ENCODE peak calls at places on chromosomes 16 and 17, in five cellular contexts. One of them, this sample, is unnamed.

GRCh38 chr17:72376486-72377345 is 255.9 kb downstream of the SOX9 start:
- DNase-seq in progenitor cell of endocrine pancreas: no peak
- DNase-seq in HTR-8/SVneo: no peak
- DNase-seq in activated gamma-delta T cell treated with anti-CD3 and anti-CD28 coated beads, Interleukin-2, amount 50 U/mL, for 16 hours: no peak
- DNase-seq in activated CD4-positive, alpha-beta T cell treated with anti-CD3 and anti-CD28 coated beads, Interleukin-2, amount 10 ng/mL, durations not matched to agents 7 days and 5 days: no peak
- DNase-seq in this sample: no peak

GRCh38 chr16:11877374-11877773 is 26.0 kb upstream of the RSL1D1 start:
- DNase-seq in progenitor cell of endocrine pancreas: no peak
- DNase-seq in HTR-8/SVneo: no peak
- DNase-seq in activated gamma-delta T cell treated with anti-CD3 and anti-CD28 coated beads, Interleukin-2, amount 50 U/mL, for 16 hours: no peak
- DNase-seq in activated CD4-positive, alpha-beta T cell treated with anti-CD3 and anti-CD28 coated beads, Interleukin-2, amount 10 ng/mL, durations not matched to agents 7 days and 5 days: no peak
- DNase-seq in this sample: no peak

GRCh38 chr17:6815775-6816174 is 15.8 kb downstream of the TEKT1 start:
- DNase-seq in progenitor cell of endocrine pancreas: no peak
- DNase-seq in HTR-8/SVneo: no peak
- DNase-seq in activated gamma-delta T cell treated with anti-CD3 and anti-CD28 coated beads, Interleukin-2, amount 50 U/mL, for 16 hours: no peak
- DNase-seq in activated CD4-positive, alpha-beta T cell treated with anti-CD3 and anti-CD28 coated beads, Interleukin-2, amount 10 ng/mL, durations not matched to agents 7 days and 5 days: no peak
- DNase-seq in this sample: peak

GRCh38 chr16:57273359-57273758 is 11.1 kb downstream of the PLLP start:
- DNase-seq in progenitor cell of endocrine pancreas: no peak
- DNase-seq in HTR-8/SVneo: no peak
- DNase-seq in activated gamma-delta T cell treated with anti-CD3 and anti-CD28 coated beads, Interleukin-2, amount 50 U/mL, for 16 hours: no peak
- DNase-seq in activated CD4-positive, alpha-beta T cell treated with anti-CD3 and anti-CD28 coated beads, Interleukin-2, amount 10 ng/mL, durations not matched to agents 7 days and 5 days: no peak
- DNase-seq in this sample: no peak

GRCh38 chr17:63356275-63356905 is 89.7 kb downstream of the CYB561 start:
- DNase-seq in progenitor cell of endocrine pancreas: no peak
- DNase-seq in HTR-8/SVneo: peak
- DNase-seq in activated gamma-delta T cell treated with anti-CD3 and anti-CD28 coated beads, Interleukin-2, amount 50 U/mL, for 16 hours: no peak
- DNase-seq in activated CD4-positive, alpha-beta T cell treated with anti-CD3 and anti-CD28 coated beads, Interleukin-2, amount 10 ng/mL, durations not matched to agents 7 days and 5 days: no peak
- DNase-seq in this sample: peak

GRCh38 chr17:48228720-48229119 is 121.2 kb downstream of the SNX11 start:
- DNase-seq in progenitor cell of endocrine pancreas: no peak
- DNase-seq in HTR-8/SVneo: no peak
- DNase-seq in activated gamma-delta T cell treated with anti-CD3 and anti-CD28 coated beads, Interleukin-2, amount 50 U/mL, for 16 hours: no peak
- DNase-seq in activated CD4-positive, alpha-beta T cell treated with anti-CD3 and anti-CD28 coated beads, Interleukin-2, amount 10 ng/mL, durations not matched to agents 7 days and 5 days: no peak
- DNase-seq in this sample: no peak

GRCh38 chr17:61338000-61338864 is 61.4 kb upstream of the TBX2 start:
- DNase-seq in progenitor cell of endocrine pancreas: no peak
- DNase-seq in HTR-8/SVneo: peak
- DNase-seq in activated gamma-delta T cell treated with anti-CD3 and anti-CD28 coated beads, Interleukin-2, amount 50 U/mL, for 16 hours: no peak
- DNase-seq in activated CD4-positive, alpha-beta T cell treated with anti-CD3 and anti-CD28 coated beads, Interleukin-2, amount 10 ng/mL, durations not matched to agents 7 days and 5 days: no peak
- DNase-seq in this sample: no peak

GRCh38 chr16:20675488-20676267 is 21.8 kb downstream of the ACSM1 start:
- DNase-seq in progenitor cell of endocrine pancreas: no peak
- DNase-seq in HTR-8/SVneo: no peak
- DNase-seq in activated gamma-delta T cell treated with anti-CD3 and anti-CD28 coated beads, Interleukin-2, amount 50 U/mL, for 16 hours: no peak
- DNase-seq in activated CD4-positive, alpha-beta T cell treated with anti-CD3 and anti-CD28 coated beads, Interleukin-2, amount 10 ng/mL, durations not matched to agents 7 days and 5 days: peak
- DNase-seq in this sample: peak

GRCh38 chr17:48375356-48375755 is 54.7 kb downstream of the SKAP1 start:
- DNase-seq in progenitor cell of endocrine pancreas: no peak
- DNase-seq in HTR-8/SVneo: no peak
- DNase-seq in activated gamma-delta T cell treated with anti-CD3 and anti-CD28 coated beads, Interleukin-2, amount 50 U/mL, for 16 hours: no peak
- DNase-seq in activated CD4-positive, alpha-beta T cell treated with anti-CD3 and anti-CD28 coated beads, Interleukin-2, amount 10 ng/mL, durations not matched to agents 7 days and 5 days: no peak
- DNase-seq in this sample: no peak

GRCh38 chr17:79212150-79213087 is 137.8 kb downstream of the ENGASE start:
- DNase-seq in progenitor cell of endocrine pancreas: no peak
- DNase-seq in HTR-8/SVneo: no peak
- DNase-seq in activated gamma-delta T cell treated with anti-CD3 and anti-CD28 coated beads, Interleukin-2, amount 50 U/mL, for 16 hours: no peak
- DNase-seq in activated CD4-positive, alpha-beta T cell treated with anti-CD3 and anti-CD28 coated beads, Interleukin-2, amount 10 ng/mL, durations not matched to agents 7 days and 5 days: no peak
- DNase-seq in this sample: no peak

GRCh38 chr16:88385831-88386815 is 3.4 kb downstream of the ZNF469 start:
- DNase-seq in progenitor cell of endocrine pancreas: no peak
- DNase-seq in HTR-8/SVneo: no peak
- DNase-seq in activated gamma-delta T cell treated with anti-CD3 and anti-CD28 coated beads, Interleukin-2, amount 50 U/mL, for 16 hours: no peak
- DNase-seq in activated CD4-positive, alpha-beta T cell treated with anti-CD3 and anti-CD28 coated beads, Interleukin-2, amount 10 ng/mL, durations not matched to agents 7 days and 5 days: no peak
- DNase-seq in this sample: no peak

GRCh38 chr17:79038545-79039135 is 14.7 kb downstream of the C1QTNF1 start:
- DNase-seq in progenitor cell of endocrine pancreas: no peak
- DNase-seq in HTR-8/SVneo: no peak
- DNase-seq in activated gamma-delta T cell treated with anti-CD3 and anti-CD28 coated beads, Interleukin-2, amount 50 U/mL, for 16 hours: no peak
- DNase-seq in activated CD4-positive, alpha-beta T cell treated with anti-CD3 and anti-CD28 coated beads, Interleukin-2, amount 10 ng/mL, durations not matched to agents 7 days and 5 days: no peak
- DNase-seq in this sample: peak

GRCh38 chr17:76131061-76131691 is 9.9 kb downstream of the FOXJ1 start:
- DNase-seq in progenitor cell of endocrine pancreas: no peak
- DNase-seq in HTR-8/SVneo: no peak
- DNase-seq in activated gamma-delta T cell treated with anti-CD3 and anti-CD28 coated beads, Interleukin-2, amount 50 U/mL, for 16 hours: no peak
- DNase-seq in activated CD4-positive, alpha-beta T cell treated with anti-CD3 and anti-CD28 coated beads, Interleukin-2, amount 10 ng/mL, durations not matched to agents 7 days and 5 days: no peak
- DNase-seq in this sample: no peak

GRCh38 chr17:78997881-78998280 is 11.7 kb downstream of the CANT1 start:
- DNase-seq in progenitor cell of endocrine pancreas: no peak
- DNase-seq in HTR-8/SVneo: no peak
- DNase-seq in activated gamma-delta T cell treated with anti-CD3 and anti-CD28 coated beads, Interleukin-2, amount 50 U/mL, for 16 hours: no peak
- DNase-seq in activated CD4-positive, alpha-beta T cell treated with anti-CD3 and anti-CD28 coated beads, Interleukin-2, amount 10 ng/mL, durations not matched to agents 7 days and 5 days: no peak
- DNase-seq in this sample: peak

GRCh38 chr16:54418903-54419302 is 132.3 kb upstream of the IRX3 start:
- DNase-seq in progenitor cell of endocrine pancreas: no peak
- DNase-seq in HTR-8/SVneo: no peak
- DNase-seq in activated gamma-delta T cell treated with anti-CD3 and anti-CD28 coated beads, Interleukin-2, amount 50 U/mL, for 16 hours: no peak
- DNase-seq in activated CD4-positive, alpha-beta T cell treated with anti-CD3 and anti-CD28 coated beads, Interleukin-2, amount 10 ng/mL, durations not matched to agents 7 days and 5 days: no peak
- DNase-seq in this sample: no peak

GRCh38 chr17:58325289-58325726 is 3.3 kb downstream of the TSPOAP1 start:
- DNase-seq in progenitor cell of endocrine pancreas: peak
- DNase-seq in HTR-8/SVneo: no peak
- DNase-seq in activated gamma-delta T cell treated with anti-CD3 and anti-CD28 coated beads, Interleukin-2, amount 50 U/mL, for 16 hours: no peak
- DNase-seq in activated CD4-positive, alpha-beta T cell treated with anti-CD3 and anti-CD28 coated beads, Interleukin-2, amount 10 ng/mL, durations not matched to agents 7 days and 5 days: peak
- DNase-seq in this sample: peak

GRCh38 chr16:64238576-64238975 is 883.3 kb downstream of the CDH11 start:
- DNase-seq in progenitor cell of endocrine pancreas: no peak
- DNase-seq in HTR-8/SVneo: no peak
- DNase-seq in activated gamma-delta T cell treated with anti-CD3 and anti-CD28 coated beads, Interleukin-2, amount 50 U/mL, for 16 hours: no peak
- DNase-seq in activated CD4-positive, alpha-beta T cell treated with anti-CD3 and anti-CD28 coated beads, Interleukin-2, amount 10 ng/mL, durations not matched to agents 7 days and 5 days: no peak
- DNase-seq in this sample: no peak

GRCh38 chr16:1361685-1362360 is 10.1 kb downstream of the GNPTG start:
- DNase-seq in progenitor cell of endocrine pancreas: no peak
- DNase-seq in HTR-8/SVneo: no peak
- DNase-seq in activated gamma-delta T cell treated with anti-CD3 and anti-CD28 coated beads, Interleukin-2, amount 50 U/mL, for 16 hours: no peak
- DNase-seq in activated CD4-positive, alpha-beta T cell treated with anti-CD3 and anti-CD28 coated beads, Interleukin-2, amount 10 ng/mL, durations not matched to agents 7 days and 5 days: no peak
- DNase-seq in this sample: no peak

GRCh38 chr17:69410671-69411070 is 3.8 kb upstream of the MAP2K6 start:
- DNase-seq in progenitor cell of endocrine pancreas: no peak
- DNase-seq in HTR-8/SVneo: no peak
- DNase-seq in activated gamma-delta T cell treated with anti-CD3 and anti-CD28 coated beads, Interleukin-2, amount 50 U/mL, for 16 hours: no peak
- DNase-seq in activated CD4-positive, alpha-beta T cell treated with anti-CD3 and anti-CD28 coated beads, Interleukin-2, amount 10 ng/mL, durations not matched to agents 7 days and 5 days: no peak
- DNase-seq in this sample: no peak

GRCh38 chr16:58040496-58040846 is 14.9 kb downstream of the MMP15 start:
- DNase-seq in progenitor cell of endocrine pancreas: no peak
- DNase-seq in HTR-8/SVneo: no peak
- DNase-seq in activated gamma-delta T cell treated with anti-CD3 and anti-CD28 coated beads, Interleukin-2, amount 50 U/mL, for 16 hours: no peak
- DNase-seq in activated CD4-positive, alpha-beta T cell treated with anti-CD3 and anti-CD28 coated beads, Interleukin-2, amount 10 ng/mL, durations not matched to agents 7 days and 5 days: no peak
- DNase-seq in this sample: no peak

GRCh38 chr16:70253291-70254094 is 1.8 kb upstream of the EXOSC6 start:
- DNase-seq in progenitor cell of endocrine pancreas: no peak
- DNase-seq in HTR-8/SVneo: peak
- DNase-seq in activated gamma-delta T cell treated with anti-CD3 and anti-CD28 coated beads, Interleukin-2, amount 50 U/mL, for 16 hours: peak
- DNase-seq in activated CD4-positive, alpha-beta T cell treated with anti-CD3 and anti-CD28 coated beads, Interleukin-2, amount 10 ng/mL, durations not matched to agents 7 days and 5 days: peak
- DNase-seq in this sample: peak

GRCh38 chr16:66841366-66841765 is 2.8 kb upstream of the CA7 start:
- DNase-seq in progenitor cell of endocrine pancreas: no peak
- DNase-seq in HTR-8/SVneo: no peak
- DNase-seq in activated gamma-delta T cell treated with anti-CD3 and anti-CD28 coated beads, Interleukin-2, amount 50 U/mL, for 16 hours: no peak
- DNase-seq in activated CD4-positive, alpha-beta T cell treated with anti-CD3 and anti-CD28 coated beads, Interleukin-2, amount 10 ng/mL, durations not matched to agents 7 days and 5 days: no peak
- DNase-seq in this sample: no peak

GRCh38 chr17:35733366-35733765 is 1.9 kb downstream of the RASL10B start:
- DNase-seq in progenitor cell of endocrine pancreas: no peak
- DNase-seq in HTR-8/SVneo: no peak
- DNase-seq in activated gamma-delta T cell treated with anti-CD3 and anti-CD28 coated beads, Interleukin-2, amount 50 U/mL, for 16 hours: no peak
- DNase-seq in activated CD4-positive, alpha-beta T cell treated with anti-CD3 and anti-CD28 coated beads, Interleukin-2, amount 10 ng/mL, durations not matched to agents 7 days and 5 days: no peak
- DNase-seq in this sample: no peak

GRCh38 chr16:54050281-54051210 is 236.0 kb downstream of the IRX3 start:
- DNase-seq in progenitor cell of endocrine pancreas: no peak
- DNase-seq in HTR-8/SVneo: no peak
- DNase-seq in activated gamma-delta T cell treated with anti-CD3 and anti-CD28 coated beads, Interleukin-2, amount 50 U/mL, for 16 hours: no peak
- DNase-seq in activated CD4-positive, alpha-beta T cell treated with anti-CD3 and anti-CD28 coated beads, Interleukin-2, amount 10 ng/mL, durations not matched to agents 7 days and 5 days: no peak
- DNase-seq in this sample: no peak

GRCh38 chr17:13346081-13346533 is 255.6 kb downstream of the HS3ST3A1 start:
- DNase-seq in progenitor cell of endocrine pancreas: no peak
- DNase-seq in HTR-8/SVneo: peak
- DNase-seq in activated gamma-delta T cell treated with anti-CD3 and anti-CD28 coated beads, Interleukin-2, amount 50 U/mL, for 16 hours: no peak
- DNase-seq in activated CD4-positive, alpha-beta T cell treated with anti-CD3 and anti-CD28 coated beads, Interleukin-2, amount 10 ng/mL, durations not matched to agents 7 days and 5 days: no peak
- DNase-seq in this sample: no peak

GRCh38 chr16:22787456-22788189 is 26.3 kb upstream of the HS3ST2 start:
- DNase-seq in progenitor cell of endocrine pancreas: no peak
- DNase-seq in HTR-8/SVneo: no peak
- DNase-seq in activated gamma-delta T cell treated with anti-CD3 and anti-CD28 coated beads, Interleukin-2, amount 50 U/mL, for 16 hours: no peak
- DNase-seq in activated CD4-positive, alpha-beta T cell treated with anti-CD3 and anti-CD28 coated beads, Interleukin-2, amount 10 ng/mL, durations not matched to agents 7 days and 5 days: no peak
- DNase-seq in this sample: no peak

GRCh38 chr16:84657229-84657837 is 9.0 kb downstream of the KLHL36 start:
- DNase-seq in progenitor cell of endocrine pancreas: no peak
- DNase-seq in HTR-8/SVneo: no peak
- DNase-seq in activated gamma-delta T cell treated with anti-CD3 and anti-CD28 coated beads, Interleukin-2, amount 50 U/mL, for 16 hours: no peak
- DNase-seq in activated CD4-positive, alpha-beta T cell treated with anti-CD3 and anti-CD28 coated beads, Interleukin-2, amount 10 ng/mL, durations not matched to agents 7 days and 5 days: no peak
- DNase-seq in this sample: no peak

GRCh38 chr16:68445458-68445857 is 2.9 kb downstream of the SMPD3 start:
- DNase-seq in progenitor cell of endocrine pancreas: peak
- DNase-seq in HTR-8/SVneo: peak
- DNase-seq in activated gamma-delta T cell treated with anti-CD3 and anti-CD28 coated beads, Interleukin-2, amount 50 U/mL, for 16 hours: no peak
- DNase-seq in activated CD4-positive, alpha-beta T cell treated with anti-CD3 and anti-CD28 coated beads, Interleukin-2, amount 10 ng/mL, durations not matched to agents 7 days and 5 days: peak
- DNase-seq in this sample: peak

GRCh38 chr16:30774367-30775130 is 12.4 kb downstream of the RNF40 start:
- DNase-seq in progenitor cell of endocrine pancreas: no peak
- DNase-seq in HTR-8/SVneo: no peak
- DNase-seq in activated gamma-delta T cell treated with anti-CD3 and anti-CD28 coated beads, Interleukin-2, amount 50 U/mL, for 16 hours: no peak
- DNase-seq in activated CD4-positive, alpha-beta T cell treated with anti-CD3 and anti-CD28 coated beads, Interleukin-2, amount 10 ng/mL, durations not matched to agents 7 days and 5 days: no peak
- DNase-seq in this sample: no peak

GRCh38 chr16:1926223-1926718 is 8.1 kb upstream of the HS3ST6 start:
- DNase-seq in progenitor cell of endocrine pancreas: no peak
- DNase-seq in HTR-8/SVneo: no peak
- DNase-seq in activated gamma-delta T cell treated with anti-CD3 and anti-CD28 coated beads, Interleukin-2, amount 50 U/mL, for 16 hours: no peak
- DNase-seq in activated CD4-positive, alpha-beta T cell treated with anti-CD3 and anti-CD28 coated beads, Interleukin-2, amount 10 ng/mL, durations not matched to agents 7 days and 5 days: no peak
- DNase-seq in this sample: no peak

GRCh38 chr17:58541249-58541648 is 26.8 kb upstream of the MTMR4 start:
- DNase-seq in progenitor cell of endocrine pancreas: no peak
- DNase-seq in HTR-8/SVneo: no peak
- DNase-seq in activated gamma-delta T cell treated with anti-CD3 and anti-CD28 coated beads, Interleukin-2, amount 50 U/mL, for 16 hours: no peak
- DNase-seq in activated CD4-positive, alpha-beta T cell treated with anti-CD3 and anti-CD28 coated beads, Interleukin-2, amount 10 ng/mL, durations not matched to agents 7 days and 5 days: no peak
- DNase-seq in this sample: no peak

GRCh38 chr17:28599311-28600184 is 723 bp upstream of the SPAG5 start:
- DNase-seq in progenitor cell of endocrine pancreas: no peak
- DNase-seq in HTR-8/SVneo: peak
- DNase-seq in activated gamma-delta T cell treated with anti-CD3 and anti-CD28 coated beads, Interleukin-2, amount 50 U/mL, for 16 hours: peak
- DNase-seq in activated CD4-positive, alpha-beta T cell treated with anti-CD3 and anti-CD28 coated beads, Interleukin-2, amount 10 ng/mL, durations not matched to agents 7 days and 5 days: peak
- DNase-seq in this sample: peak

GRCh38 chr17:80110927-80111701 is 9.7 kb downstream of the GAA start:
- DNase-seq in progenitor cell of endocrine pancreas: no peak
- DNase-seq in HTR-8/SVneo: no peak
- DNase-seq in activated gamma-delta T cell treated with anti-CD3 and anti-CD28 coated beads, Interleukin-2, amount 50 U/mL, for 16 hours: no peak
- DNase-seq in activated CD4-positive, alpha-beta T cell treated with anti-CD3 and anti-CD28 coated beads, Interleukin-2, amount 10 ng/mL, durations not matched to agents 7 days and 5 days: no peak
- DNase-seq in this sample: no peak

GRCh38 chr16:35198223-35199199 is 1739.1 kb downstream of the TP53TG3F start:
- DNase-seq in progenitor cell of endocrine pancreas: no peak
- DNase-seq in HTR-8/SVneo: no peak
- DNase-seq in activated gamma-delta T cell treated with anti-CD3 and anti-CD28 coated beads, Interleukin-2, amount 50 U/mL, for 16 hours: no peak
- DNase-seq in activated CD4-positive, alpha-beta T cell treated with anti-CD3 and anti-CD28 coated beads, Interleukin-2, amount 10 ng/mL, durations not matched to agents 7 days and 5 days: no peak
- DNase-seq in this sample: no peak

This sample was measured in adrenal gland.